ENCODE peak calls at places on chromosomes 4 and X, in eight cellular contexts. N, I, C, B, F, K, U and E are unnamed samples.
A peak's percentile ranks its signal among the peaks of the same experiment; 100 is the strongest.

GRCh38 chr4:40423735-40424134 is 88.6 kb downstream of the CHRNA9 start:
- DNase-seq in B (no peak), N (no peak), C (peak; percentile 55), I (no peak), F (no peak), U (no peak), K (no peak), E (no peak)

GRCh38 chr4:163949976-163950601 is 455.6 kb downstream of the TMA16 start:
- DNase-seq in I (no peak), U (no peak), C (no peak), K (no peak), B (no peak), F (no peak), N (no peak), E (no peak)

GRCh38 chr4:181968371-181968770 is 274.8 kb upstream of the TENM3 start:
- DNase-seq in N (no peak), K (no peak), B (no peak), I (peak; percentile 66), F (no peak), U (no peak), C (peak; percentile 92), E (no peak)

GRCh38 chrX:51336584-51336983 is 4.0 kb downstream of the NUDT10 start:
- DNase-seq in I (no peak), K (no peak), F (no peak), U (peak; percentile 54), N (peak; percentile 18), B (peak; percentile 30), C (peak; percentile 27), E (no peak)

GRCh38 chr4:112765317-112765989 is 128.5 kb downstream of the LARP7 start:
- DNase-seq in I (peak; percentile 3), U (peak; percentile 60), B (no peak), N (peak; percentile 52), K (no peak), F (no peak), C (no peak), E (no peak)

GRCh38 chr4:113467581-113467980 is 294.0 kb downstream of the CAMK2D start:
- DNase-seq in K (no peak), C (peak; percentile 71), N (no peak), U (no peak), I (no peak), B (no peak), F (no peak), E (no peak)

GRCh38 chrX:84189125-84189524 is 1.1 kb upstream of the RPS6KA6 start:
- DNase-seq in C (no peak), F (no peak), N (no peak), U (no peak), B (no peak), K (no peak), I (no peak), E (no peak)

GRCh38 chr4:121140712-121141111 is 23.4 kb downstream of the TNIP3 start:
- DNase-seq in B (no peak), F (no peak), I (peak; percentile 29), K (no peak), N (no peak), U (no peak), C (peak; percentile 95), E (no peak)

GRCh38 chrX:22689290-22689689 is 310.5 kb upstream of the DDX53 start:
- DNase-seq in U (no peak), B (no peak), F (no peak), N (no peak), K (no peak), I (no peak), C (peak; percentile 18), E (no peak)

GRCh38 chr4:94480362-94480951 is 28.7 kb downstream of the PDLIM5 start:
- DNase-seq in N (no peak), B (no peak), I (no peak), F (no peak), U (no peak), C (no peak), K (no peak), E (no peak)

GRCh38 chr4:132085105-132085504 is 1064.0 kb upstream of the PCDH10 start:
- DNase-seq in C (no peak), N (no peak), K (no peak), I (no peak), U (no peak), F (no peak), B (no peak), E (no peak)

GRCh38 chr4:186587416-186588018 is 32.1 kb upstream of the MTNR1A start:
- DNase-seq in N (peak; percentile 63), U (peak; percentile 52), I (peak; percentile 46), F (peak; percentile 68), K (peak; percentile 79), C (peak; percentile 20), B (peak; percentile 42), E (peak; percentile 90)

GRCh38 chr4:60805500-60806313 is 394.4 kb upstream of the ADGRL3 start:
- DNase-seq in F (no peak), C (peak; percentile 14), K (no peak), B (no peak), N (peak; percentile 4), U (peak; percentile 6), I (peak; percentile 20), E (no peak)

GRCh38 chr4:133483600-133484246 is 334.6 kb downstream of the PCDH10 start:
- DNase-seq in N (no peak), C (peak; percentile 47), F (no peak), B (no peak), I (peak; percentile 11), K (no peak), U (no peak), E (no peak)

GRCh38 chrX:37745835-37746234 is 34.0 kb upstream of the CYBB start:
- DNase-seq in C (no peak), U (no peak), I (no peak), B (no peak), K (no peak), N (peak; percentile 23), F (no peak), E (no peak)

GRCh38 chr4:36189511-36190226 is 54.6 kb downstream of the ARAP2 start:
- DNase-seq in F (no peak), K (no peak), I (no peak), N (peak; percentile 46), C (no peak), U (peak; percentile 25), B (no peak), E (no peak)

GRCh38 chr4:138334346-138335016 is 92.3 kb upstream of the SLC7A11 start:
- DNase-seq in N (no peak), C (no peak), U (no peak), F (no peak), I (no peak), B (no peak), K (no peak), E (no peak)

GRCh38 chr4:70895846-70896435 is 6.2 kb upstream of the MOB1B start:
- DNase-seq in N (no peak), I (no peak), K (no peak), F (no peak), C (no peak), U (peak; percentile 40), B (no peak), E (no peak)

GRCh38 chrX:20637351-20637750 is 370.6 kb upstream of the RPS6KA3 start:
- DNase-seq in I (no peak), U (no peak), K (no peak), N (no peak), B (no peak), C (peak; percentile 53), F (no peak), E (no peak)

GRCh38 chr4:4577359-4577875 is 35.6 kb upstream of the STX18 start:
- DNase-seq in F (no peak), K (no peak), U (no peak), B (no peak), I (no peak), C (no peak), N (no peak), E (no peak)

GRCh38 chr4:4572821-4573220 is 31.0 kb upstream of the STX18 start:
- DNase-seq in K (no peak), C (no peak), I (no peak), B (no peak), U (no peak), F (no peak), N (no peak), E (no peak)

GRCh38 chr4:4574792-4575191 is 32.9 kb upstream of the STX18 start:
- DNase-seq in I (peak; percentile 32), K (no peak), F (peak; percentile 82), C (peak; percentile 86), B (peak; percentile 47), U (no peak), N (peak; percentile 60), E (no peak)

GRCh38 chr4:4574052-4574451 is 32.2 kb upstream of the STX18 start:
- DNase-seq in F (no peak), B (no peak), I (no peak), C (no peak), K (no peak), U (no peak), N (no peak), E (no peak)

GRCh38 chr4:4575284-4576211 is 33.7 kb upstream of the STX18 start:
- DNase-seq in N (peak; percentile 71), K (no peak), I (no peak), F (peak; percentile 72), C (peak; percentile 34), B (peak; percentile 84), U (peak; percentile 84), E (no peak)
- TF ChIP-seq CTCF in N (peak; percentile 17), K (peak; percentile 77), I (peak; percentile 38), F (peak; percentile 76), C (no peak), B (peak; percentile 60), U (peak; percentile 40), E (no peak)

DNA sequence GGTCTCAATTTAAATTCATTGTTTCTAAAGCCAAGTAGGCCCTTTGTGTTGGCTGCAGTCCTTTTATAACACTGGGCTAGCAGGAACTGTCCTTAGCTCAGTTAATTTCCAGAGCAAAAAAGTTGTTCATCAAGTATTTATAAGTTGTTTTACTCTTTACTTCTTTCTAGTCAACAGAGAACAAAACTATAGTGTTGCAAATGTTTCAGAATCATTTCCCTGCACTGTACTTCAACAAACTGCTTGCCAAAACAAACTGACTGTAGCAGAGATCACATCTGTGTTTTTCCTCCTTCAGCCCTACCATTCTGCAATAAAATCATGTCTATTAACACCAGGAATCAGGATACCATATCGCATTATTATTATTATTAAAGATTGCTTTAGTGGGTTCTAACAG is 168.5 kb upstream of the SH3RF1 start:
- DNase-seq in C (peak; percentile 31), N (peak; percentile 13), K (no peak), U (no peak), F (no peak), I (peak; percentile 11), B (no peak), E (no peak)
- TF ChIP-seq CTCF in C (no peak), N (no peak), K (no peak), U (no peak), F (no peak), I (no peak), B (no peak), E (no peak)

GRCh38 chrX:119784747-119785446 is 6.5 kb downstream of the RPL39 start:
- DNase-seq in F (no peak), I (no peak), C (no peak), K (no peak), N (peak; percentile 59), U (no peak), B (peak; percentile 48), E (no peak)
- TF ChIP-seq CTCF in F (no peak), I (peak; percentile 57), C (peak; percentile 37), K (peak; percentile 10), N (peak; percentile 62), U (peak; percentile 70), B (peak; percentile 57), E (no peak)

DNA sequence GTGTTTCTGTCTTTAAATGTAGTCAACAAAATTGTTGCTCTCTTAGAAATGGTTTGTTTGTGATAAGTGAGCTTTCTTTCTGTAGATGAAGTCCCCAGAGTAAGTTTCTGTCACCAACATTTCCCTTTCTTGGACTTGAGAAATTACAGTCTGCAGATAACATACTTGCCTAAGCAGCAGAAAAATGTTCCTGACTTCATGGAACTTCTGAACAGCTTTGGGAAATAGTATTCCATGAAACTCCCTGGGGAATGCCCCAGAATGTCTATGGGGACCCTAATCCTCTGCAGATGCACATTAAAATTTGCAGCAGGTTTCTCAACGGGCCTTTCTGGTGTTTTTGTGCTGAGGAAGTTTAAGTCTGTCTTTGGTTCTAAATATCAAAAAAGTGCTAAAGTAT is 38.6 kb upstream of the NEIL3 start:
- DNase-seq in C (no peak), K (no peak), N (no peak), I (no peak), F (no peak), U (no peak), B (no peak), E (no peak)
- TF ChIP-seq CTCF in C (no peak), K (no peak), N (no peak), I (no peak), F (no peak), U (no peak), B (no peak), E (no peak)